ENCODE peak calls at places on chromosomes 6 and 20, in five cellular contexts. One of them, this sample, is unnamed.
A peak's percentile ranks its signal among the peaks of the same experiment; 100 is the strongest.

GRCh38 chr6:56814308-56814707 is 140.6 kb upstream of the BEND6 start:
- DNase-seq in nephron progenitor cell: no peak
- DNase-seq in neural crest cell: no peak
- DNase-seq in body of pancreas: no peak
- DNase-seq in fibroblast of lung: no peak
- DNase-seq in this sample: no peak

GRCh38 chr20:1321654-1321939 is 7.3 kb downstream of the SDCBP2 start:
- DNase-seq in nephron progenitor cell: no peak
- DNase-seq in neural crest cell: no peak
- DNase-seq in body of pancreas: no peak
- DNase-seq in fibroblast of lung: no peak
- DNase-seq in this sample: no peak

GRCh38 chr6:6595946-6596345 is 7.4 kb downstream of the LY86 start:
- DNase-seq in nephron progenitor cell: no peak
- DNase-seq in neural crest cell: no peak
- DNase-seq in body of pancreas: no peak
- DNase-seq in fibroblast of lung: no peak
- DNase-seq in this sample: no peak

GRCh38 chr20:56487216-56487615 is 18.8 kb downstream of the RTF2 start:
- DNase-seq in nephron progenitor cell: no peak
- DNase-seq in neural crest cell: no peak
- DNase-seq in body of pancreas: no peak
- DNase-seq in fibroblast of lung: no peak
- DNase-seq in this sample: no peak

GRCh38 chr6:67544851-67545452 is 1090.1 kb upstream of the ADGRB3 start:
- DNase-seq in nephron progenitor cell: no peak
- DNase-seq in neural crest cell: no peak
- DNase-seq in body of pancreas: no peak
- DNase-seq in fibroblast of lung: no peak
- DNase-seq in this sample: no peak

GRCh38 chr6:2952557-2953095 is 18.7 kb downstream of the SERPINB6 start:
- DNase-seq in nephron progenitor cell: peak; percentile 82
- DNase-seq in neural crest cell: peak; percentile 76
- DNase-seq in body of pancreas: peak; percentile 83
- DNase-seq in fibroblast of lung: peak; percentile 82
- DNase-seq in this sample: peak; percentile 95

GRCh38 chr20:36179170-36179945 is 24.8 kb downstream of the EPB41L1 start:
- DNase-seq in nephron progenitor cell: no peak
- DNase-seq in neural crest cell: peak; percentile 44
- DNase-seq in body of pancreas: no peak
- DNase-seq in fibroblast of lung: no peak
- DNase-seq in this sample: no peak

GRCh38 chr6:124073021-124073420 is 269.4 kb downstream of the NKAIN2 start:
- DNase-seq in nephron progenitor cell: peak; percentile 17
- DNase-seq in neural crest cell: no peak
- DNase-seq in body of pancreas: no peak
- DNase-seq in fibroblast of lung: peak; percentile 34
- DNase-seq in this sample: no peak

GRCh38 chr20:32634041-32634805 is 39.5 kb downstream of the C20orf203 start:
- DNase-seq in nephron progenitor cell: no peak
- DNase-seq in neural crest cell: no peak
- DNase-seq in body of pancreas: no peak
- DNase-seq in fibroblast of lung: no peak
- DNase-seq in this sample: no peak

GRCh38 chr6:7991536-7991935 is 72.7 kb downstream of the BLOC1S5 start:
- DNase-seq in nephron progenitor cell: no peak
- DNase-seq in neural crest cell: no peak
- DNase-seq in body of pancreas: no peak
- DNase-seq in fibroblast of lung: no peak
- DNase-seq in this sample: no peak

GRCh38 chr6:38262041-38262440 is 377.7 kb downstream of the BTBD9 start:
- DNase-seq in nephron progenitor cell: no peak
- DNase-seq in neural crest cell: no peak
- DNase-seq in body of pancreas: no peak
- DNase-seq in fibroblast of lung: peak; percentile 96
- DNase-seq in this sample: peak; percentile 88

GRCh38 chr6:159633196-159633595 is 59.8 kb downstream of the SOD2 start:
- DNase-seq in nephron progenitor cell: peak; percentile 7
- DNase-seq in neural crest cell: no peak
- DNase-seq in body of pancreas: no peak
- DNase-seq in fibroblast of lung: peak; percentile 4
- DNase-seq in this sample: peak; percentile 13

GRCh38 chr20:57878803-57879424 is 169.1 kb upstream of the PMEPA1 start:
- DNase-seq in nephron progenitor cell: no peak
- DNase-seq in neural crest cell: no peak
- DNase-seq in body of pancreas: no peak
- DNase-seq in fibroblast of lung: no peak
- DNase-seq in this sample: no peak

GRCh38 chr6:51472745-51473483 is 614.5 kb downstream of the PKHD1 start:
- DNase-seq in nephron progenitor cell: no peak
- DNase-seq in neural crest cell: no peak
- DNase-seq in body of pancreas: no peak
- DNase-seq in fibroblast of lung: no peak
- DNase-seq in this sample: no peak

GRCh38 chr20:2084703-2085102 is 16.9 kb upstream of the STK35 start:
- DNase-seq in nephron progenitor cell: no peak
- DNase-seq in neural crest cell: no peak
- DNase-seq in body of pancreas: no peak
- DNase-seq in fibroblast of lung: no peak
- DNase-seq in this sample: no peak

GRCh38 chr6:56292505-56293181 is 45.3 kb upstream of the COL21A1 start:
- DNase-seq in nephron progenitor cell: peak; percentile 32
- DNase-seq in neural crest cell: peak; percentile 42
- DNase-seq in body of pancreas: peak; percentile 8
- DNase-seq in fibroblast of lung: peak; percentile 55
- DNase-seq in this sample: peak; percentile 41

GRCh38 chr6:11434565-11435326 is 102.8 kb upstream of the TMEM170B start:
- DNase-seq in nephron progenitor cell: no peak
- DNase-seq in neural crest cell: no peak
- DNase-seq in body of pancreas: peak; percentile 34
- DNase-seq in fibroblast of lung: peak; percentile 87
- DNase-seq in this sample: peak; percentile 46

GRCh38 chr20:2387580-2387979 is 6.9 kb downstream of the TGM6 start:
- DNase-seq in nephron progenitor cell: no peak
- DNase-seq in neural crest cell: no peak
- DNase-seq in body of pancreas: no peak
- DNase-seq in fibroblast of lung: no peak
- DNase-seq in this sample: no peak

GRCh38 chr6:161367472-161367871 is 93.6 kb upstream of the AGPAT4 start:
- DNase-seq in nephron progenitor cell: no peak
- DNase-seq in neural crest cell: no peak
- DNase-seq in body of pancreas: no peak
- DNase-seq in fibroblast of lung: no peak
- DNase-seq in this sample: no peak

GRCh38 chr6:159137715-159138114 is 31.5 kb upstream of the FNDC1 start:
- DNase-seq in nephron progenitor cell: no peak
- DNase-seq in neural crest cell: no peak
- DNase-seq in body of pancreas: no peak
- DNase-seq in fibroblast of lung: no peak
- DNase-seq in this sample: no peak

GRCh38 chr6:11616200-11616611 is 78.7 kb downstream of the TMEM170B start:
- DNase-seq in nephron progenitor cell: no peak
- DNase-seq in neural crest cell: no peak
- DNase-seq in body of pancreas: no peak
- DNase-seq in fibroblast of lung: peak; percentile 97
- DNase-seq in this sample: peak; percentile 94

GRCh38 chr6:115914098-115914497 is 146.6 kb downstream of the FRK start:
- DNase-seq in nephron progenitor cell: no peak
- DNase-seq in neural crest cell: no peak
- DNase-seq in body of pancreas: no peak
- DNase-seq in fibroblast of lung: no peak
- DNase-seq in this sample: no peak

GRCh38 chr6:27608916-27609883 is 136.3 kb upstream of the ZNF184 start:
- DNase-seq in nephron progenitor cell: peak; percentile 33
- DNase-seq in neural crest cell: no peak
- DNase-seq in body of pancreas: peak; percentile 20
- DNase-seq in fibroblast of lung: peak; percentile 71
- DNase-seq in this sample: peak; percentile 85

GRCh38 chr20:38222231-38222922 is 38.2 kb downstream of the KIAA1755 start:
- DNase-seq in nephron progenitor cell: peak; percentile 86
- DNase-seq in neural crest cell: peak; percentile 85
- DNase-seq in body of pancreas: peak; percentile 64
- DNase-seq in fibroblast of lung: peak; percentile 26
- DNase-seq in this sample: peak; percentile 37

GRCh38 chr6:139778688-139779087 is 404.2 kb upstream of the CITED2 start:
- DNase-seq in nephron progenitor cell: no peak
- DNase-seq in neural crest cell: no peak
- DNase-seq in body of pancreas: no peak
- DNase-seq in fibroblast of lung: peak; percentile 73
- DNase-seq in this sample: peak; percentile 13

GRCh38 chr6:136524339-136524935 is 25.8 kb downstream of the MAP7 start:
- DNase-seq in nephron progenitor cell: no peak
- DNase-seq in neural crest cell: no peak
- DNase-seq in body of pancreas: no peak
- DNase-seq in fibroblast of lung: no peak
- DNase-seq in this sample: no peak

GRCh38 chr20:8524716-8525343 is 392.8 kb downstream of the PLCB1 start:
- DNase-seq in nephron progenitor cell: no peak
- DNase-seq in neural crest cell: no peak
- DNase-seq in body of pancreas: no peak
- DNase-seq in fibroblast of lung: no peak
- DNase-seq in this sample: no peak

GRCh38 chr6:147287869-147288271 is 83.7 kb downstream of the STXBP5 start:
- DNase-seq in nephron progenitor cell: no peak
- DNase-seq in neural crest cell: no peak
- DNase-seq in body of pancreas: peak; percentile 13
- DNase-seq in fibroblast of lung: peak; percentile 70
- DNase-seq in this sample: peak; percentile 40

GRCh38 chr20:10369723-10370090 is 64.3 kb downstream of the MKKS start:
- DNase-seq in nephron progenitor cell: no peak
- DNase-seq in neural crest cell: no peak
- DNase-seq in body of pancreas: no peak
- DNase-seq in fibroblast of lung: peak; percentile 81
- DNase-seq in this sample: no peak

DNA sequence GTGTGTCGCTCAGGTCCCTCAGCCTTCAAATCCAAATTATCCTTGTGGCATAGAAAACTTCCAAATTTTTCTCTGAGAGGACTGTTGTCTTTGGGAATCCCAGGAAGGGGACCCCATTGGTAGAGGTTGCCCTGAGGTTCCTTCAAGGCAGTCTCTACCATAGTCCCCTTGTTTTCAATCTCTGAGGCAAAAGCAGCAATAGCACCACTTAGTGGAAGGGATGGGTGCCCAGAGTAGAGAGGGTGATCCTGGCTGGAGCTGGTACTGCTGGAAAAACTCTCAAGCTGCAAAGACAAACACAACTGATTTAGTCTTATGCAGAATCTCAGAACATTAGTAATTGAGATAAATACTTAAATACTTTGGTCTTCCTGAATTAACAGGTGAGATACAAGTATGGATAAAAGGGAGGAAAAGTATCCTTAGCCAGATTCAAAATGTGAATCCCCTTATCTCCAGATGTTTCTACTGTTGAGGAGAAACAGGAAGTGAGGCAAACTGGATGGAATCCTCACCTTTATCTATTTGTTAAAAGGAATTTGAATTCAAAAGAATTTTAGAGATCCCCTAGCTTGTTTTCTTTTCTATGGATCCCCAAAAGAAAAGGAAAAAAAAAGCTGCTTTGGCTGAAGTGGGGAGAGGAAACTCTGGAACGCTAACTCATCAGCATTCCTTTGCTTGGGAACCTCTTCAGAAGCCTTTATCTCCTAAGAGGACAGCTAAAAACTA is 13.4 kb downstream of the ZNF318 start:
- DNase-seq in nephron progenitor cell: no peak
- DNase-seq in neural crest cell: no peak
- DNase-seq in body of pancreas: no peak
- DNase-seq in fibroblast of lung: peak; percentile 17
- DNase-seq in this sample: peak; percentile 37
- TF ChIP-seq CTCF in nephron progenitor cell: no peak
- TF ChIP-seq CTCF in neural crest cell: no peak
- TF ChIP-seq CTCF in body of pancreas: peak; percentile 17
- TF ChIP-seq CTCF in fibroblast of lung: no peak
- TF ChIP-seq CTCF in this sample: peak; percentile 66

DNA sequence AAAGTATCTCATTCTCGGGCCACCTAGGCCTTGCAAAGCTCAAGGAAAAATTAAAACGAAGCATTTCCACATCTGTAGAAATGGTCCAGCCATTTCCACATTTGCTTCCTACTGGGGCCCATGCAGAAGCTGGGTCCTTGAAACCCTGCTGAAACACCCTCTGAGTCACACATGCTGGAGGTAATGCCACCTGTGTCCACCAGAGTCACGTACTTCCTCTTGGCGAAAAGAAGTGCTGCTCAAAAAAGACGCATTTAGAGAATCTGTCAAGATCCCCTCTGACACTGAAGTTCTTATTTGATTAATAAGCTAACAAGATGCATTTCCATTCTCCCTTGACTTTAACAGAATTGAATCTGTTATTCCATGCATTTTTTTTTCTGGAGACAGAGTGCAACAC is 423.2 kb downstream of the PREX1 start:
- DNase-seq in nephron progenitor cell: no peak
- DNase-seq in neural crest cell: no peak
- DNase-seq in body of pancreas: no peak
- DNase-seq in fibroblast of lung: no peak
- DNase-seq in this sample: no peak
- TF ChIP-seq CTCF in nephron progenitor cell: no peak
- TF ChIP-seq CTCF in neural crest cell: peak; percentile 47
- TF ChIP-seq CTCF in body of pancreas: no peak
- TF ChIP-seq CTCF in fibroblast of lung: no peak
- TF ChIP-seq CTCF in this sample: peak; percentile 36

DNA sequence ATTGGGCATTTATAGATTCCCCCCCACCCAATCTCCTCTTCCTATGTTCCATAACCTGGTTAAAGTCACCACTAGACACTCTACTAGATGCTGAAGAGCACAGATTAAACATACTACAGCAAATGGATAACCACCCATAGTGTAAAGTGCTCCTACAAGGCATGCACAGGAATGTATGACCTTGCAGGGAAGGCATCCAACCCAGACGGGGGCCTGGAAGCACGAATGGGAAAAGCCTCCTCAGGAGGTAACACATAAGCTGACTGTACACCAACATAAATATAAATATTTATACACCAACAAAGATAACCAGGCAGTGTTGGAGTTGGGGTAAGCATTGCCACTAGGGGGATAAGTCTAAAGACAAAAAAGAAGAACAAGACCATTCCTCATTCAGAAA is 691.7 kb downstream of the GRIK2 start:
- DNase-seq in nephron progenitor cell: no peak
- DNase-seq in neural crest cell: no peak
- DNase-seq in body of pancreas: no peak
- DNase-seq in fibroblast of lung: no peak
- DNase-seq in this sample: no peak
- TF ChIP-seq CTCF in nephron progenitor cell: no peak
- TF ChIP-seq CTCF in neural crest cell: no peak
- TF ChIP-seq CTCF in body of pancreas: no peak
- TF ChIP-seq CTCF in fibroblast of lung: no peak
- TF ChIP-seq CTCF in this sample: peak; percentile 21

DNA sequence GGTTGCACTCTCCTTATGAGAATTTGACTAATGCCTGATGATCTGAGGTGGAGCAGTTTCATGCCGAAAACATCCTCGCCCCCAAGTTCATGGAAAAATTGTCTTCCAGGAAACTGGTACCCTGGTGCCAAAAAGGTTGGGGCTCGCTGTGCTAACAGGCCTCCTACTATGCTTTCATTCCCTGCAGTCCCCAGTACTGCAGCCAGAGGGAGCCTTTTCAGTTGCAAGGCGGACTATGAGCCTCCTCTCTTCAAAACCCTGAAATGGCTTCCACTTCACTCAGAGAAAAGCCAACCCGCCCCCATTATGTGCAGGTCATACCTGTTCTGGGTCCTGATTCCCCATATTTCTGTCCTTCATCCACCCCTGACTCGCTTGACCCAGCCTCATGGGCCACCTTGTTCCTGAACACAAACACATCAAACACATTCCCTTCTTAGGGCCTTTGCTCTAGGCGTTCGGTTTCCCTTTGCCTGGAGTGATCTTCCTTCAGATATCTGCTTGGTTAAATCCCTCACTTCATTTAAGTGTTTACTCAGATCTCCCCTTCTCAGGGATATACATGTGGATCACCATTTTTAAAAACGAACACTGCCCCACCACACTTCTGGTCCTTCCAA is 173.7 kb downstream of the PHACTR1 start:
- DNase-seq in nephron progenitor cell: peak; percentile 19
- DNase-seq in neural crest cell: no peak
- DNase-seq in body of pancreas: peak; percentile 38
- DNase-seq in fibroblast of lung: no peak
- DNase-seq in this sample: no peak
- TF ChIP-seq CTCF in nephron progenitor cell: peak; percentile 12
- TF ChIP-seq CTCF in neural crest cell: peak; percentile 47
- TF ChIP-seq CTCF in body of pancreas: no peak
- TF ChIP-seq CTCF in fibroblast of lung: peak; percentile 39
- TF ChIP-seq CTCF in this sample: peak; percentile 73